ENCODE peak calls at places on chromosomes 13 and 19, in four cellular contexts. H is tibial artery, X is PC-3, P is WERI-Rb-1. L is an unnamed sample.

GRCh38 chr13:26075498-26075897 is 23.7 kb upstream of the SHISA2 start:
- DNase-seq in H (no peak), X (peak), P (no peak), L (no peak)

GRCh38 chr13:75251188-75251587 is 230.8 kb downstream of the TBC1D4 start:
- DNase-seq in H (no peak), X (no peak), P (no peak), L (no peak)

GRCh38 chr19:55488986-55489710 is 912 bp downstream of the SSC5D start:
- DNase-seq in H (no peak), X (no peak), P (peak), L (no peak)

GRCh38 chr19:54422136-54422535 is 6.9 kb downstream of the TTYH1 start:
- DNase-seq in H (no peak), X (no peak), P (no peak), L (no peak)

GRCh38 chr19:17718988-17719711 is at the start of gene MAP1S:
- DNase-seq in H (peak), X (peak), P (peak), L (no peak)

GRCh38 chr19:342801-343421 is 1.7 kb downstream of the MIER2 start:
- DNase-seq in H (peak), X (peak), P (no peak), L (peak)

GRCh38 chr19:50501186-50501567 is 9.8 kb downstream of the JOSD2 start:
- DNase-seq in H (no peak), X (no peak), P (no peak), L (peak)

GRCh38 chr19:2969104-2969504 is 8.3 kb upstream of the TLE6 start:
- DNase-seq in H (no peak), X (no peak), P (no peak), L (no peak)

GRCh38 chr13:49292742-49293498 is 45.2 kb downstream of the CDADC1 start:
- DNase-seq in H (peak), X (no peak), P (no peak), L (no peak)

GRCh38 chr19:2239173-2239572 is 2.5 kb downstream of the SF3A2 start:
- DNase-seq in H (no peak), X (no peak), P (no peak), L (no peak)

GRCh38 chr19:51138549-51138979 is 3.5 kb upstream of the SIGLEC7 start:
- DNase-seq in H (peak), X (no peak), P (no peak), L (peak)

DNA sequence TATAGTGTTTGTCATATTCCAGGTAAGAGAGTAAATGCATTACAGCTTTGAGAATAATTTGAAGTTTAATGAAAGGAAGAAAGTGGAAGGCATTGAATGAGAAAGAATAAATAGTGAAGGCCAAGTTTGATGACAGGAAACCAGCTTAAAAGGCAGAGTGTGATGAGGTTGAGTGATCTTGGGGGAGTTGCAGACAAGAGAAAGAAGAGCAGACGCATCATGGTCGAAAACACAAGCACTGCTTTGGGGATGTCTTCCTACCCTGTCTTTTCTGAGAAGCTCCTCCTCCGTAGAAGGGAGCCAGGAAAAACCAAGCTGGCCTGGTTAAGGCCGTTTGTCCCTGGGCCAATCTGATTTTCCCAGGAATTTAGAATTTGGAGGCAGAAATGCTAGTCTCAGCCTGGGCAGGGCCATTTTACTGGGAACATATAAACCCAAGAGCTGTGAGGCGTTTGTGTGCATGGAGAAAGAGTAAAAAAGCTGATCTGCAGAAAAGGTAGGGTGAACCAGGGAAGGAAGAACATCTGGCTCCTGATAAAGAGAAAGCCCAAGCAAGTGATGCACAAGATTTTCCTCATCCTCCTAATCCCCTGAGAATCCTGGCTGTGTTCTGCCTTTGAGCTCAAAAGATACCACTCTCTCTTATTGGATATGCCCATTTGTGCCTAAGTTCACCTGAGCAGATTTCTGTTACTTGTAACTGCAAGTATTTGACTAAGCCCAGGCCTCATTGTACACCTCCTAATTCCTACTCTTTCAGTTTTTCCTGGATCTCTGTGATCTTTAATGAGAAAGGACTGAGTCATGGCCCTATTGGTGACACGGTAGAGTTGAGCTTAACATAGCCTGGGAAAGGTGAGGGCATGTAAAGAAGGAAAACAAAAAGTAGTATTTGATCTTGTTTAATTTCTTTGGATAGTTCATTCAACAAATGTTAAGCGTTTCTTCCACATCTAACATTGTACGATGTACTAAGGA is 80.0 kb downstream of the WDFY2 start:
- DNase-seq in H (no peak), X (peak), P (no peak), L (no peak)
- H3K27ac ChIP-seq in H (no peak), X (no peak), P (no peak), L (no peak)

GRCh38 chr19:29457413-29457812 is 68.4 kb upstream of the VSTM2B start:
- DNase-seq in H (no peak), X (no peak), P (no peak), L (no peak)
- H3K27ac ChIP-seq in H (no peak), X (no peak), P (no peak), L (no peak)

GRCh38 chr19:40280608-40281221 is 4.4 kb downstream of the AKT2 start:
- DNase-seq in H (no peak), X (no peak), P (no peak), L (peak)
- H3K27ac ChIP-seq in H (no peak), X (no peak), P (no peak), L (peak)

DNA sequence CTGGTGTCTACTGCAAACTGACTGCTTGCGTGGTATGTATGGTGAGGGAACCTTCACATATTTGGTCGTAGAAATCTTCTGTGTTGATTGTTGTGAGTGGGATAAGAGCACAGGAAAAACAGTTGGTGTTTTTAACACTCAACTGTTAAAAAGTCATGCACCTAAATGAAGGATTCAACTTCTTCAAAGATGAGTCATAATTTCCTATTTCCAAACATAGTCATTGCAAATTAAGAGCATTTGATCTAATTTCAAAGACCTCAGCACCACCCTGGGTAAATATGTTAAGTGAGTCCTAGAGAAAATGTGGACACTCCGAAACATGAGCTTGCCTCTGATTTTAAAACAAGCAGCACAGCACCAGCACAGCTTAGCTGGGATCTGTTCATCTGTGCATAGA is 840.2 kb downstream of the UQCRFS1 start:
- DNase-seq in H (no peak), X (no peak), P (no peak), L (no peak)
- H3K27ac ChIP-seq in H (no peak), X (no peak), P (peak), L (no peak)

GRCh38 chr19:47618771-47619170 is 9.8 kb downstream of the BICRA start:
- DNase-seq in H (no peak), X (no peak), P (no peak), L (peak)
- H3K27ac ChIP-seq in H (no peak), X (no peak), P (no peak), L (peak)

GRCh38 chr19:47653856-47654255 is 44.9 kb downstream of the BICRA start:
- DNase-seq in H (no peak), X (no peak), P (no peak), L (peak)

GRCh38 chr19:47650695-47651094 is 41.8 kb downstream of the BICRA start:
- DNase-seq in H (no peak), X (no peak), P (no peak), L (no peak)

GRCh38 chr19:47651132-47651531 is 42.2 kb downstream of the BICRA start:
- DNase-seq in H (no peak), X (no peak), P (no peak), L (no peak)

GRCh38 chr19:47651691-47652090 is 42.8 kb downstream of the BICRA start:
- DNase-seq in H (no peak), X (no peak), P (no peak), L (no peak)

DNA sequence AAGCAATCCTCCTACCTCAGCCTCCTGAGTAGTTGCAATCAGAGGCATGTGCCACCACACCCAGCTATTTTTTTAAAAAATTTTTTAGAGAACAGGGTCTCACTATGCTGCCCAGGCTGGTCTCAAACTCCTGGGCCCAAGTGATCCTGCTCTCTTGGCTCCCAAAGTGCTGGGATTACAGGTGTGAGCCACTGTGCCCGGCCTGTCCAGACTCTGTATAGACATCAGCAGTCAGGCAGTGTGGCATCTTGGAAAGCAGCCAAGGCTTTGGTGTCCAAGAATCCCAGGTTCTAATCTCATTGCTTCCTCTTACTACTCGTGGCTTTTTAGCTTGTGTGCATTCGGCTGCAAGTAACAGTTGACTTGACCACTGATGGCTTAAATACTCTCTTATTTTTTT is 43.4 kb downstream of the BICRA start:
- DNase-seq in H (no peak), X (no peak), P (no peak), L (no peak)
- H3K27ac ChIP-seq in H (no peak), X (no peak), P (no peak), L (no peak)

GRCh38 chr13:24271231-24271610 is 38.2 kb upstream of the C1QTNF9 start:
- DNase-seq in H (no peak), X (no peak), P (no peak), L (no peak)
- H3K27ac ChIP-seq in H (peak), X (no peak), P (no peak), L (peak)

GRCh38 chr19:10764340-10764894 is 46.5 kb downstream of the DNM2 start:
- DNase-seq in H (no peak), X (no peak), P (no peak), L (no peak)
- H3K27ac ChIP-seq in H (no peak), X (no peak), P (no peak), L (no peak)

L was measured in gastrocnemius medialis.